ENCODE peak calls at places on chromosome 19, in six cellular contexts. One of them, this sample, is unnamed.

GRCh38 chr19:49807888-49808675 is 5.0 kb downstream of the FUZ start:
- DNase-seq in stimulated activated CD8-positive, alpha-beta memory T cell treated with anti-CD3 and anti-CD28 coated beads, Interleukin-15, amount 100 ng/mL, for 4 hours: no peak
- DNase-seq in activated CD4-positive, CD25-positive, alpha-beta regulatory T cell treated with anti-CD3 and anti-CD28 coated beads, Interleukin-2, amount 50 U/mL, for 72 hours: no peak
- DNase-seq in NCI-H2081: no peak
- DNase-seq in dorsolateral prefrontal cortex: no peak
- DNase-seq in stromal cell of bone marrow: no peak
- DNase-seq in this sample: no peak

GRCh38 chr19:35495107-35496064 is 5.1 kb upstream of the KRTDAP start:
- DNase-seq in activated CD4-positive, CD25-positive, alpha-beta regulatory T cell treated with anti-CD3 and anti-CD28 coated beads, Interleukin-2, amount 50 U/mL, for 72 hours: peak; percentile 68
- DNase-seq in NCI-H2081: peak; percentile 17
- DNase-seq in dorsolateral prefrontal cortex: peak; percentile 87
- DNase-seq in stromal cell of bone marrow: peak; percentile 29
- DNase-seq in stimulated activated CD8-positive, alpha-beta memory T cell treated with anti-CD3 and anti-CD28 coated beads, Interleukin-15, amount 100 ng/mL, for 4 hours: peak; percentile 85
- DNase-seq in this sample: peak; percentile 51

GRCh38 chr19:58585442-58586130 is 12.5 kb upstream of the MZF1 start:
- DNase-seq in stimulated activated CD8-positive, alpha-beta memory T cell treated with anti-CD3 and anti-CD28 coated beads, Interleukin-15, amount 100 ng/mL, for 4 hours: no peak
- DNase-seq in activated CD4-positive, CD25-positive, alpha-beta regulatory T cell treated with anti-CD3 and anti-CD28 coated beads, Interleukin-2, amount 50 U/mL, for 72 hours: no peak
- DNase-seq in dorsolateral prefrontal cortex: no peak
- DNase-seq in NCI-H2081: no peak
- DNase-seq in stromal cell of bone marrow: no peak
- DNase-seq in this sample: no peak

GRCh38 chr19:570315-570714 is 2.1 kb upstream of the BSG start:
- DNase-seq in activated CD4-positive, CD25-positive, alpha-beta regulatory T cell treated with anti-CD3 and anti-CD28 coated beads, Interleukin-2, amount 50 U/mL, for 72 hours: no peak
- DNase-seq in stimulated activated CD8-positive, alpha-beta memory T cell treated with anti-CD3 and anti-CD28 coated beads, Interleukin-15, amount 100 ng/mL, for 4 hours: no peak
- DNase-seq in stromal cell of bone marrow: no peak
- DNase-seq in NCI-H2081: no peak
- DNase-seq in dorsolateral prefrontal cortex: no peak
- DNase-seq in this sample: no peak

GRCh38 chr19:1874554-1875185 is 10.6 kb downstream of the ABHD17A start:
- DNase-seq in dorsolateral prefrontal cortex: no peak
- DNase-seq in stimulated activated CD8-positive, alpha-beta memory T cell treated with anti-CD3 and anti-CD28 coated beads, Interleukin-15, amount 100 ng/mL, for 4 hours: no peak
- DNase-seq in NCI-H2081: no peak
- DNase-seq in stromal cell of bone marrow: no peak
- DNase-seq in activated CD4-positive, CD25-positive, alpha-beta regulatory T cell treated with anti-CD3 and anti-CD28 coated beads, Interleukin-2, amount 50 U/mL, for 72 hours: no peak
- DNase-seq in this sample: no peak

GRCh38 chr19:34494601-34495000 is 13.0 kb downstream of the WTIP start:
- DNase-seq in dorsolateral prefrontal cortex: no peak
- DNase-seq in stromal cell of bone marrow: no peak
- DNase-seq in activated CD4-positive, CD25-positive, alpha-beta regulatory T cell treated with anti-CD3 and anti-CD28 coated beads, Interleukin-2, amount 50 U/mL, for 72 hours: no peak
- DNase-seq in stimulated activated CD8-positive, alpha-beta memory T cell treated with anti-CD3 and anti-CD28 coated beads, Interleukin-15, amount 100 ng/mL, for 4 hours: no peak
- DNase-seq in NCI-H2081: no peak
- DNase-seq in this sample: no peak

GRCh38 chr19:17339088-17339741 is 1.9 kb downstream of the GTPBP3 start:
- DNase-seq in activated CD4-positive, CD25-positive, alpha-beta regulatory T cell treated with anti-CD3 and anti-CD28 coated beads, Interleukin-2, amount 50 U/mL, for 72 hours: peak; percentile 52
- DNase-seq in stimulated activated CD8-positive, alpha-beta memory T cell treated with anti-CD3 and anti-CD28 coated beads, Interleukin-15, amount 100 ng/mL, for 4 hours: no peak
- DNase-seq in dorsolateral prefrontal cortex: no peak
- DNase-seq in NCI-H2081: no peak
- DNase-seq in stromal cell of bone marrow: no peak
- DNase-seq in this sample: no peak

GRCh38 chr19:18379803-18380747 is 5.9 kb upstream of the GDF15 start:
- DNase-seq in stromal cell of bone marrow: peak; percentile 86
- DNase-seq in activated CD4-positive, CD25-positive, alpha-beta regulatory T cell treated with anti-CD3 and anti-CD28 coated beads, Interleukin-2, amount 50 U/mL, for 72 hours: no peak
- DNase-seq in dorsolateral prefrontal cortex: no peak
- DNase-seq in stimulated activated CD8-positive, alpha-beta memory T cell treated with anti-CD3 and anti-CD28 coated beads, Interleukin-15, amount 100 ng/mL, for 4 hours: no peak
- DNase-seq in NCI-H2081: no peak
- DNase-seq in this sample: no peak

GRCh38 chr19:32611161-32611560 is 30.2 kb downstream of the PDCD5 start:
- DNase-seq in stimulated activated CD8-positive, alpha-beta memory T cell treated with anti-CD3 and anti-CD28 coated beads, Interleukin-15, amount 100 ng/mL, for 4 hours: no peak
- DNase-seq in dorsolateral prefrontal cortex: no peak
- DNase-seq in activated CD4-positive, CD25-positive, alpha-beta regulatory T cell treated with anti-CD3 and anti-CD28 coated beads, Interleukin-2, amount 50 U/mL, for 72 hours: no peak
- DNase-seq in stromal cell of bone marrow: no peak
- DNase-seq in NCI-H2081: no peak
- DNase-seq in this sample: no peak

GRCh38 chr19:38529610-38530009 is 88.1 kb downstream of the MAP4K1 start:
- DNase-seq in NCI-H2081: no peak
- DNase-seq in stimulated activated CD8-positive, alpha-beta memory T cell treated with anti-CD3 and anti-CD28 coated beads, Interleukin-15, amount 100 ng/mL, for 4 hours: no peak
- DNase-seq in stromal cell of bone marrow: no peak
- DNase-seq in activated CD4-positive, CD25-positive, alpha-beta regulatory T cell treated with anti-CD3 and anti-CD28 coated beads, Interleukin-2, amount 50 U/mL, for 72 hours: no peak
- DNase-seq in dorsolateral prefrontal cortex: no peak
- DNase-seq in this sample: no peak

GRCh38 chr19:14480695-14481069 is 5.5 kb upstream of the PTGER1 start:
- DNase-seq in NCI-H2081: no peak
- DNase-seq in activated CD4-positive, CD25-positive, alpha-beta regulatory T cell treated with anti-CD3 and anti-CD28 coated beads, Interleukin-2, amount 50 U/mL, for 72 hours: no peak
- DNase-seq in stromal cell of bone marrow: no peak
- DNase-seq in stimulated activated CD8-positive, alpha-beta memory T cell treated with anti-CD3 and anti-CD28 coated beads, Interleukin-15, amount 100 ng/mL, for 4 hours: no peak
- DNase-seq in dorsolateral prefrontal cortex: no peak
- DNase-seq in this sample: no peak

GRCh38 chr19:15463865-15464371 is 426 bp downstream of the RASAL3 start:
- DNase-seq in NCI-H2081: no peak
- DNase-seq in dorsolateral prefrontal cortex: no peak
- DNase-seq in stimulated activated CD8-positive, alpha-beta memory T cell treated with anti-CD3 and anti-CD28 coated beads, Interleukin-15, amount 100 ng/mL, for 4 hours: peak; percentile 61
- DNase-seq in activated CD4-positive, CD25-positive, alpha-beta regulatory T cell treated with anti-CD3 and anti-CD28 coated beads, Interleukin-2, amount 50 U/mL, for 72 hours: peak; percentile 74
- DNase-seq in stromal cell of bone marrow: no peak
- DNase-seq in this sample: no peak

GRCh38 chr19:11019824-11020223 is 59.0 kb downstream of the SMARCA4 start:
- DNase-seq in stimulated activated CD8-positive, alpha-beta memory T cell treated with anti-CD3 and anti-CD28 coated beads, Interleukin-15, amount 100 ng/mL, for 4 hours: no peak
- DNase-seq in dorsolateral prefrontal cortex: no peak
- DNase-seq in NCI-H2081: no peak
- DNase-seq in stromal cell of bone marrow: peak; percentile 52
- DNase-seq in activated CD4-positive, CD25-positive, alpha-beta regulatory T cell treated with anti-CD3 and anti-CD28 coated beads, Interleukin-2, amount 50 U/mL, for 72 hours: no peak
- DNase-seq in this sample: no peak

GRCh38 chr19:15081911-15082310 is at the start of gene OR1I1:
- DNase-seq in dorsolateral prefrontal cortex: no peak
- DNase-seq in NCI-H2081: no peak
- DNase-seq in activated CD4-positive, CD25-positive, alpha-beta regulatory T cell treated with anti-CD3 and anti-CD28 coated beads, Interleukin-2, amount 50 U/mL, for 72 hours: no peak
- DNase-seq in stimulated activated CD8-positive, alpha-beta memory T cell treated with anti-CD3 and anti-CD28 coated beads, Interleukin-15, amount 100 ng/mL, for 4 hours: no peak
- DNase-seq in stromal cell of bone marrow: no peak
- DNase-seq in this sample: no peak

GRCh38 chr19:18401580-18402112 is 4.2 kb upstream of the LRRC25 start:
- DNase-seq in activated CD4-positive, CD25-positive, alpha-beta regulatory T cell treated with anti-CD3 and anti-CD28 coated beads, Interleukin-2, amount 50 U/mL, for 72 hours: no peak
- DNase-seq in NCI-H2081: no peak
- DNase-seq in dorsolateral prefrontal cortex: no peak
- DNase-seq in stimulated activated CD8-positive, alpha-beta memory T cell treated with anti-CD3 and anti-CD28 coated beads, Interleukin-15, amount 100 ng/mL, for 4 hours: no peak
- DNase-seq in stromal cell of bone marrow: no peak
- DNase-seq in this sample: peak; percentile 37

GRCh38 chr19:35519291-35519690 is 5.8 kb upstream of the DMKN start:
- DNase-seq in dorsolateral prefrontal cortex: no peak
- DNase-seq in stimulated activated CD8-positive, alpha-beta memory T cell treated with anti-CD3 and anti-CD28 coated beads, Interleukin-15, amount 100 ng/mL, for 4 hours: no peak
- DNase-seq in NCI-H2081: no peak
- DNase-seq in activated CD4-positive, CD25-positive, alpha-beta regulatory T cell treated with anti-CD3 and anti-CD28 coated beads, Interleukin-2, amount 50 U/mL, for 72 hours: no peak
- DNase-seq in stromal cell of bone marrow: peak; percentile 22
- DNase-seq in this sample: no peak

GRCh38 chr19:29587518-29587986 is 18.5 kb upstream of the POP4 start:
- DNase-seq in dorsolateral prefrontal cortex: no peak
- DNase-seq in activated CD4-positive, CD25-positive, alpha-beta regulatory T cell treated with anti-CD3 and anti-CD28 coated beads, Interleukin-2, amount 50 U/mL, for 72 hours: peak; percentile 35
- DNase-seq in stimulated activated CD8-positive, alpha-beta memory T cell treated with anti-CD3 and anti-CD28 coated beads, Interleukin-15, amount 100 ng/mL, for 4 hours: peak; percentile 52
- DNase-seq in NCI-H2081: no peak
- DNase-seq in stromal cell of bone marrow: no peak
- DNase-seq in this sample: no peak

GRCh38 chr19:13784731-13785452 is 10.4 kb upstream of the ZSWIM4 start:
- DNase-seq in stromal cell of bone marrow: peak; percentile 54
- DNase-seq in stimulated activated CD8-positive, alpha-beta memory T cell treated with anti-CD3 and anti-CD28 coated beads, Interleukin-15, amount 100 ng/mL, for 4 hours: peak; percentile 42
- DNase-seq in activated CD4-positive, CD25-positive, alpha-beta regulatory T cell treated with anti-CD3 and anti-CD28 coated beads, Interleukin-2, amount 50 U/mL, for 72 hours: peak; percentile 63
- DNase-seq in dorsolateral prefrontal cortex: peak; percentile 72
- DNase-seq in NCI-H2081: peak; percentile 44
- DNase-seq in this sample: peak; percentile 23

This sample was measured in anterior cingulate cortex.